ENCODE peak calls at places on chromosomes 4 and X, in six cellular contexts. One of them, this sample, is unnamed.

GRCh38 chr4:187065836-187066235 is 342.2 kb upstream of the FAT1 start:
- DNase-seq in cardiac muscle cell: no peak
- DNase-seq in NCI-H1092: no peak
- DNase-seq in amniotic stem cell: no peak
- DNase-seq in ureter: no peak
- DNase-seq in cardiac fibroblast: no peak
- DNase-seq in this sample: no peak

GRCh38 chr4:152735918-152736305 is 43.6 kb downstream of the TIGD4 start:
- DNase-seq in cardiac muscle cell: no peak
- DNase-seq in ureter: no peak
- DNase-seq in cardiac fibroblast: no peak
- DNase-seq in amniotic stem cell: no peak
- DNase-seq in NCI-H1092: no peak
- DNase-seq in this sample: no peak

GRCh38 chr4:128517739-128518510 is 230.3 kb upstream of the PGRMC2 start:
- DNase-seq in NCI-H1092: no peak
- DNase-seq in cardiac fibroblast: peak
- DNase-seq in cardiac muscle cell: peak
- DNase-seq in amniotic stem cell: peak
- DNase-seq in ureter: peak
- DNase-seq in this sample: peak

GRCh38 chr4:155946486-155946885 is 7.2 kb downstream of the CTSO start:
- DNase-seq in ureter: no peak
- DNase-seq in cardiac fibroblast: no peak
- DNase-seq in NCI-H1092: no peak
- DNase-seq in amniotic stem cell: no peak
- DNase-seq in cardiac muscle cell: no peak
- DNase-seq in this sample: peak

GRCh38 chr4:28373601-28374000 is 1513.0 kb downstream of the STIM2 start:
- DNase-seq in cardiac muscle cell: peak
- DNase-seq in cardiac fibroblast: peak
- DNase-seq in ureter: no peak
- DNase-seq in amniotic stem cell: no peak
- DNase-seq in NCI-H1092: no peak
- DNase-seq in this sample: no peak

GRCh38 chrX:34810364-34810763 is 132.2 kb upstream of the FAM47B start:
- DNase-seq in NCI-H1092: no peak
- DNase-seq in ureter: no peak
- DNase-seq in cardiac muscle cell: peak
- DNase-seq in amniotic stem cell: no peak
- DNase-seq in cardiac fibroblast: peak
- DNase-seq in this sample: peak

GRCh38 chr4:8851321-8852117 is 20.1 kb downstream of the HMX1 start:
- DNase-seq in amniotic stem cell: no peak
- DNase-seq in ureter: no peak
- DNase-seq in cardiac muscle cell: no peak
- DNase-seq in cardiac fibroblast: no peak
- DNase-seq in NCI-H1092: no peak
- DNase-seq in this sample: no peak

GRCh38 chr4:36320130-36320902 is 38.9 kb downstream of the DTHD1 start:
- DNase-seq in ureter: no peak
- DNase-seq in amniotic stem cell: no peak
- DNase-seq in NCI-H1092: no peak
- DNase-seq in cardiac muscle cell: no peak
- DNase-seq in cardiac fibroblast: no peak
- DNase-seq in this sample: no peak

GRCh38 chr4:148006025-148006424 is 274.1 kb downstream of the ARHGAP10 start:
- DNase-seq in ureter: no peak
- DNase-seq in NCI-H1092: no peak
- DNase-seq in amniotic stem cell: no peak
- DNase-seq in cardiac muscle cell: no peak
- DNase-seq in cardiac fibroblast: no peak
- DNase-seq in this sample: no peak

GRCh38 chr4:165175879-165176278 is 31.5 kb upstream of the KLHL2 start:
- DNase-seq in NCI-H1092: no peak
- DNase-seq in amniotic stem cell: no peak
- DNase-seq in ureter: no peak
- DNase-seq in cardiac muscle cell: no peak
- DNase-seq in cardiac fibroblast: no peak
- DNase-seq in this sample: no peak

GRCh38 chr4:42348247-42348646 is 49.0 kb upstream of the SHISA3 start:
- DNase-seq in cardiac fibroblast: no peak
- DNase-seq in cardiac muscle cell: no peak
- DNase-seq in ureter: no peak
- DNase-seq in NCI-H1092: no peak
- DNase-seq in amniotic stem cell: no peak
- DNase-seq in this sample: no peak

GRCh38 chr4:155665054-155665453 is 1.6 kb upstream of the GUCY1A1 start:
- DNase-seq in amniotic stem cell: no peak
- DNase-seq in cardiac muscle cell: no peak
- DNase-seq in cardiac fibroblast: no peak
- DNase-seq in NCI-H1092: no peak
- DNase-seq in ureter: no peak
- DNase-seq in this sample: no peak

GRCh38 chr4:140926672-140927071 is 170.5 kb upstream of the TBC1D9 start:
- DNase-seq in ureter: no peak
- DNase-seq in NCI-H1092: no peak
- DNase-seq in cardiac muscle cell: no peak
- DNase-seq in cardiac fibroblast: no peak
- DNase-seq in amniotic stem cell: no peak
- DNase-seq in this sample: no peak

GRCh38 chr4:115332078-115332477 is 218.7 kb upstream of the NDST4 start:
- DNase-seq in cardiac muscle cell: no peak
- DNase-seq in NCI-H1092: no peak
- DNase-seq in ureter: no peak
- DNase-seq in cardiac fibroblast: no peak
- DNase-seq in amniotic stem cell: no peak
- DNase-seq in this sample: no peak

GRCh38 chr4:24249972-24250371 is 334.4 kb downstream of the DHX15 start:
- DNase-seq in amniotic stem cell: no peak
- DNase-seq in ureter: no peak
- DNase-seq in cardiac muscle cell: no peak
- DNase-seq in cardiac fibroblast: no peak
- DNase-seq in NCI-H1092: no peak
- DNase-seq in this sample: no peak

GRCh38 chr4:54165438-54165837 is 63.7 kb upstream of the PDGFRA start:
- DNase-seq in ureter: no peak
- DNase-seq in cardiac muscle cell: peak
- DNase-seq in cardiac fibroblast: peak
- DNase-seq in NCI-H1092: no peak
- DNase-seq in amniotic stem cell: peak
- DNase-seq in this sample: peak

GRCh38 chr4:113684534-113685091 is 76.9 kb downstream of the CAMK2D start:
- DNase-seq in amniotic stem cell: peak
- DNase-seq in cardiac fibroblast: peak
- DNase-seq in cardiac muscle cell: peak
- DNase-seq in ureter: peak
- DNase-seq in NCI-H1092: no peak
- DNase-seq in this sample: peak

GRCh38 chr4:86421461-86421860 is 61.6 kb upstream of the MAPK10 start:
- DNase-seq in ureter: no peak
- DNase-seq in cardiac fibroblast: no peak
- DNase-seq in NCI-H1092: no peak
- DNase-seq in amniotic stem cell: no peak
- DNase-seq in cardiac muscle cell: no peak
- DNase-seq in this sample: no peak

GRCh38 chr4:107988763-107989035 is 990 bp upstream of the HADH start:
- DNase-seq in cardiac muscle cell: no peak
- DNase-seq in ureter: no peak
- DNase-seq in NCI-H1092: no peak
- DNase-seq in cardiac fibroblast: no peak
- DNase-seq in amniotic stem cell: no peak
- DNase-seq in this sample: no peak

GRCh38 chr4:187632260-187633010 is 363.1 kb upstream of the ZFP42 start:
- DNase-seq in NCI-H1092: no peak
- DNase-seq in ureter: no peak
- DNase-seq in cardiac muscle cell: no peak
- DNase-seq in cardiac fibroblast: no peak
- DNase-seq in amniotic stem cell: no peak
- DNase-seq in this sample: no peak

GRCh38 chrX:53086464-53086863 is 4.3 kb downstream of the TSPYL2 start:
- DNase-seq in amniotic stem cell: no peak
- DNase-seq in cardiac fibroblast: peak
- DNase-seq in ureter: peak
- DNase-seq in cardiac muscle cell: peak
- DNase-seq in NCI-H1092: no peak
- DNase-seq in this sample: no peak

GRCh38 chr4:182231080-182231479 is 12.1 kb upstream of the TENM3 start:
- DNase-seq in cardiac fibroblast: no peak
- DNase-seq in cardiac muscle cell: no peak
- DNase-seq in ureter: no peak
- DNase-seq in amniotic stem cell: no peak
- DNase-seq in NCI-H1092: no peak
- DNase-seq in this sample: no peak

GRCh38 chr4:19214591-19214990 is 1037.1 kb upstream of the SLIT2 start:
- DNase-seq in cardiac fibroblast: peak
- DNase-seq in NCI-H1092: no peak
- DNase-seq in amniotic stem cell: no peak
- DNase-seq in cardiac muscle cell: peak
- DNase-seq in ureter: no peak
- DNase-seq in this sample: no peak

GRCh38 chr4:75340561-75340960 is 173.6 kb downstream of the RCHY1 start:
- DNase-seq in NCI-H1092: no peak
- DNase-seq in cardiac muscle cell: no peak
- DNase-seq in cardiac fibroblast: no peak
- DNase-seq in amniotic stem cell: no peak
- DNase-seq in ureter: no peak
- DNase-seq in this sample: no peak

GRCh38 chr4:175369087-175369486 is 443.0 kb downstream of the GPM6A start:
- DNase-seq in cardiac fibroblast: no peak
- DNase-seq in cardiac muscle cell: no peak
- DNase-seq in NCI-H1092: no peak
- DNase-seq in ureter: no peak
- DNase-seq in amniotic stem cell: no peak
- DNase-seq in this sample: peak

GRCh38 chrX:110665636-110666035 is 130.0 kb downstream of the CHRDL1 start:
- DNase-seq in NCI-H1092: no peak
- DNase-seq in cardiac muscle cell: peak
- DNase-seq in cardiac fibroblast: peak
- DNase-seq in ureter: no peak
- DNase-seq in amniotic stem cell: peak
- DNase-seq in this sample: peak

GRCh38 chr4:4519296-4519898 is 22.5 kb downstream of the STX18 start:
- DNase-seq in amniotic stem cell: no peak
- DNase-seq in ureter: no peak
- DNase-seq in cardiac muscle cell: peak
- DNase-seq in NCI-H1092: no peak
- DNase-seq in cardiac fibroblast: peak
- DNase-seq in this sample: no peak

GRCh38 chrX:107775000-107775733 is 420 bp downstream of the TSC22D3 start:
- DNase-seq in amniotic stem cell: no peak
- DNase-seq in NCI-H1092: no peak
- DNase-seq in ureter: no peak
- DNase-seq in cardiac fibroblast: no peak
- DNase-seq in cardiac muscle cell: no peak
- DNase-seq in this sample: no peak

GRCh38 chr4:73816814-73817213 is 19.7 kb upstream of the CXCL6 start:
- DNase-seq in amniotic stem cell: no peak
- DNase-seq in NCI-H1092: no peak
- DNase-seq in cardiac muscle cell: peak
- DNase-seq in ureter: no peak
- DNase-seq in cardiac fibroblast: peak
- DNase-seq in this sample: no peak

GRCh38 chr4:83112678-83113428 is 1.7 kb downstream of the PLAC8 start:
- DNase-seq in NCI-H1092: no peak
- DNase-seq in ureter: no peak
- DNase-seq in cardiac fibroblast: no peak
- DNase-seq in amniotic stem cell: no peak
- DNase-seq in cardiac muscle cell: no peak
- DNase-seq in this sample: no peak

GRCh38 chr4:119209586-119209985 is 2.9 kb upstream of the USP53 start:
- DNase-seq in NCI-H1092: no peak
- DNase-seq in cardiac muscle cell: no peak
- DNase-seq in ureter: no peak
- DNase-seq in cardiac fibroblast: no peak
- DNase-seq in amniotic stem cell: no peak
- DNase-seq in this sample: no peak